ENCODE peak calls at places on chromosomes 5 and 9, in seven cellular contexts. D is GM12891, Z is K562, H is H1, X is HepG2, P is GM12892, S is SK-N-SH. J is an unnamed sample.
A peak's percentile ranks its signal among the peaks of the same experiment; 100 is the strongest.

GRCh38 chr9:27675354-27675753 is 102.1 kb upstream of the C9orf72 start:
- DNase-seq in S (no peak), D (no peak), P (no peak), Z (no peak), X (no peak), H (no peak), J (no peak)

GRCh38 chr5:68267044-68267443 is 51.5 kb downstream of the PIK3R1 start:
- DNase-seq in S (no peak), X (no peak), H (no peak), Z (no peak), P (no peak), D (no peak), J (no peak)

GRCh38 chr5:371811-372555 is 50.5 kb downstream of the AHRR start:
- DNase-seq in X (no peak), H (no peak), S (peak; percentile 26), Z (no peak), P (no peak), D (no peak), J (no peak)

GRCh38 chr5:5071554-5071953 is 68.6 kb upstream of the ADAMTS16 start:
- DNase-seq in Z (no peak), X (no peak), S (no peak), P (no peak), D (no peak), H (no peak), J (no peak)

GRCh38 chr9:76352026-76352620 is 42.1 kb downstream of the RFK start:
- DNase-seq in P (no peak), D (no peak), X (no peak), S (no peak), H (no peak), Z (no peak), J (no peak)

GRCh38 chr5:178560911-178561310 is 29.3 kb downstream of the COL23A1 start:
- DNase-seq in D (no peak), H (no peak), S (no peak), P (no peak), Z (no peak), X (no peak), J (no peak)

GRCh38 chr9:122192914-122193525 is 33.3 kb downstream of the MORN5 start:
- DNase-seq in Z (no peak), S (no peak), X (no peak), D (no peak), H (no peak), P (no peak), J (no peak)

GRCh38 chr9:108166509-108166908 is 676.9 kb upstream of the KLF4 start:
- DNase-seq in X (peak; percentile 23), S (no peak), D (no peak), Z (no peak), H (no peak), P (no peak), J (no peak)

GRCh38 chr5:133797167-133797566 is 171.3 kb downstream of the C5orf15 start:
- DNase-seq in S (no peak), X (no peak), Z (no peak), H (no peak), D (no peak), P (no peak), J (no peak)

GRCh38 chr5:52674815-52675545 is 112.7 kb upstream of the ITGA1 start:
- DNase-seq in S (no peak), D (no peak), H (no peak), P (no peak), Z (no peak), X (no peak), J (no peak)

GRCh38 chr9:98998441-98999151 is 54.9 kb downstream of the COL15A1 start:
- DNase-seq in H (peak; percentile 58), P (peak; percentile 47), D (no peak), Z (peak; percentile 86), X (peak; percentile 20), S (peak; percentile 87), J (no peak)

GRCh38 chr9:94084314-94084713 is at the start of gene PTPDC1:
- DNase-seq in S (peak; percentile 65), H (peak; percentile 47), D (no peak), Z (peak; percentile 25), X (peak; percentile 35), P (no peak), J (no peak)

GRCh38 chr5:111494350-111494999 is 17.9 kb downstream of the STARD4 start:
- DNase-seq in S (no peak), D (no peak), P (no peak), X (no peak), Z (no peak), H (no peak), J (peak; percentile 35)

GRCh38 chr5:157558089-157558595 is 17.4 kb downstream of the ADAM19 start:
- DNase-seq in Z (no peak), P (no peak), H (no peak), D (no peak), S (no peak), X (peak; percentile 45), J (no peak)

GRCh38 chr9:38227656-38228055 is 158.6 kb upstream of the SHB start:
- DNase-seq in S (peak; percentile 57), P (no peak), D (no peak), X (no peak), Z (no peak), H (no peak), J (no peak)

GRCh38 chr5:150338546-150338945 is 19.0 kb upstream of the TCOF1 start:
- DNase-seq in D (no peak), X (no peak), P (no peak), S (no peak), H (no peak), Z (no peak), J (no peak)

GRCh38 chr5:148909766-148910165 is 83.4 kb downstream of the ADRB2 start:
- DNase-seq in S (no peak), X (no peak), D (no peak), H (no peak), Z (no peak), P (no peak), J (no peak)

GRCh38 chr9:69085523-69086283 is 50.2 kb downstream of the FXN start:
- DNase-seq in D (no peak), H (no peak), X (peak; percentile 53), S (no peak), Z (no peak), P (no peak), J (no peak)

GRCh38 chr5:95959051-95959963 is 2.3 kb downstream of the ELL2 start:
- DNase-seq in H (no peak), S (no peak), D (no peak), P (no peak), Z (no peak), X (peak; percentile 73), J (no peak)

GRCh38 chr9:120109242-120109641 is 470.7 kb downstream of the CDK5RAP2 start:
- DNase-seq in D (no peak), P (no peak), H (peak; percentile 50), X (peak; percentile 18), Z (no peak), S (peak; percentile 50), J (no peak)

GRCh38 chr9:36742264-36742663 is 169.6 kb downstream of the MELK start:
- DNase-seq in X (no peak), S (no peak), H (no peak), P (no peak), Z (no peak), D (no peak), J (no peak)

GRCh38 chr5:107456281-107456715 is 214.4 kb downstream of the EFNA5 start:
- DNase-seq in X (no peak), Z (no peak), H (no peak), P (no peak), D (no peak), S (no peak), J (peak; percentile 79)

GRCh38 chr5:30405821-30406220 is 787.7 kb upstream of the CDH6 start:
- DNase-seq in X (no peak), Z (no peak), P (no peak), H (no peak), S (no peak), D (no peak), J (no peak)
- TF ChIP-seq TAF1 in X (no peak), Z (no peak), P (no peak), H (no peak), S (no peak), D (no peak), J (no peak)

DNA sequence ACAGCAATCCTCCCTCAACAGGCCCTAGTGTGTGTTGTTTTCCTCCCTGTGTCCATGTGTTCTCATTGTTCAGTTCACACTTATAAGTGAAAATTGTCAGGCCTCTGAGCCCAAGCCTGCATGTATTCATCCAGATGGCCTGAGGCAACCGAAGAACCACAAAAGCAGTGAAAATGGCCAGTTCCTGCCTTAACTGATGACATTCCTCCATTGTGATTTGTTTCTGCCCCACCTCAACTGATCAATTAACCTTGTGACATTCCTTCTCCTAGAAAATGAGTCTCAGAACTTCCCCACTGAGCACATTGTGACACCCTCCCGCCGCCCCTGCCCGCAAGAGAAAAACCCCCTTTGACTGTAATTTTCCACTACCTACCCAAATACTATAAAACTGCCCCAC is 17.4 kb upstream of the TRPC7 start:
- DNase-seq in S (no peak), D (no peak), Z (no peak), P (no peak), X (no peak), H (no peak), J (no peak)
- TF ChIP-seq TAF1 in S (no peak), D (no peak), Z (no peak), P (no peak), X (no peak), H (no peak), J (no peak)

GRCh38 chr9:74721696-74722660 is 165.7 kb downstream of the TRPM6 start:
- DNase-seq in H (no peak), S (no peak), X (peak; percentile 3), P (no peak), Z (no peak), D (no peak), J (no peak)

GRCh38 chr9:74724317-74724716 is 163.4 kb downstream of the TRPM6 start:
- DNase-seq in X (no peak), Z (no peak), H (no peak), S (no peak), D (no peak), P (no peak), J (no peak)

GRCh38 chr9:74729129-74729710 is 158.5 kb downstream of the TRPM6 start:
- DNase-seq in Z (no peak), S (no peak), H (no peak), X (no peak), P (no peak), D (no peak), J (no peak)

DNA sequence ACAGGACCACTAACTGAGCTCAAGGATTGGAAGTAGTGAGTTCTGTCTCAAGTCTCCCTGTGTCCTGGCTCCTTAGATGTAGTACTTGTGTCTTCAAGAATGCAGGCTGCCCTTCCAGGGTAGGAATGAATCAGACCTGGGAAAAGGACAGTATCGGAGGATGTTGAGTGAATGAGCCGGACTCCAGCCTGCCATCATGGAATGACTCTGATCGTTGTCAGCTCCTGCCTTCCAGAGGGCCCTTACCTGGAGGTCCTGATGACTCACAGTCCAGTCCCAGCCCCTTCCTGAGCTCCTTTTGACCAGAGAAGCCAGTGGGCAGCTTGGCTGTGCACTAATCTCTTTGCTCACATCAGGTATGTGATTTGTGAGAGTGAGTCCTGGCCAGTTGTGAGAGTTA is 161.1 kb downstream of the TRPM6 start:
- DNase-seq in X (no peak), P (no peak), H (no peak), S (no peak), Z (no peak), D (no peak), J (no peak)
- TF ChIP-seq TAF1 in X (no peak), P (no peak), H (no peak), S (no peak), Z (no peak), D (no peak), J (no peak)

DNA sequence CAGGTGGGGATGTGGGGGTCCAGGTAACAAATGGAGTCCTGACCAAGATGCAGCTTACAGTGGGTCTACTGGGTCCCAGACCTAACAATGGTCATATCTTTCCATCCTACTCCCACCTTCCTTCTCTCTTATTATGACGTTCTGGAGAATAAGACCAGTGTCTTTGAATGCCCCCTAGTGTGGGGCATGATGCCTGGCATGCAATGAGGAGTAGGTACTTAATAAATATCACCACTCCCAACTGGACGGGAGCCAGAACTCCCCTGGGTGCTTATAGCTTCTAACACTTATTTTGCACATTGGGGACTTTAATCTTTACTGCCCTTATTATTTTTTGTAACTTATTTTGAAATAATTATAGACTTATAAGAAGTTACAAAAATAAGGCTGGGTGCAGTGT is 98.2 kb downstream of the NDFIP1 start:
- DNase-seq in S (no peak), D (no peak), P (no peak), H (no peak), Z (no peak), X (peak; percentile 21), J (no peak)
- TF ChIP-seq TAF1 in S (no peak), D (no peak), P (no peak), H (no peak), Z (no peak), X (no peak), J (no peak)

J was measured in GM12878.